ENCODE peak calls at places on chromosome 20, in five cellular contexts. Y, F, K, A and U are unnamed samples.

GRCh38 chr20:17666491-17666890 is 15.6 kb downstream of the RRBP1 start:
- DNase-seq in K (no peak), F (no peak), A (peak), Y (no peak), U (no peak)

GRCh38 chr20:58228103-58228483 is 360 bp downstream of the ANKRD60 start:
- DNase-seq in F (no peak), K (no peak), A (peak), Y (peak), U (no peak)

GRCh38 chr20:47493175-47493953 is 8.3 kb upstream of the NCOA3 start:
- DNase-seq in K (peak), Y (peak), A (peak), F (peak), U (no peak)

GRCh38 chr20:31440012-31440659 is at the start of gene DEFB123:
- DNase-seq in Y (no peak), A (no peak), F (no peak), K (no peak), U (no peak)

GRCh38 chr20:2703716-2704475 is 11.3 kb downstream of the EBF4 start:
- DNase-seq in F (no peak), A (no peak), Y (no peak), K (no peak), U (no peak)

GRCh38 chr20:47319517-47320252 is 36.8 kb downstream of the ZMYND8 start:
- DNase-seq in A (peak), F (peak), K (peak), Y (no peak), U (no peak)

GRCh38 chr20:16020971-16021370 is 552.3 kb downstream of the KIF16B start:
- DNase-seq in A (no peak), K (no peak), F (no peak), Y (no peak), U (no peak)

GRCh38 chr20:34536798-34537394 is 20.7 kb downstream of the DYNLRB1 start:
- DNase-seq in A (peak), K (no peak), F (no peak), Y (no peak), U (peak)

GRCh38 chr20:15674253-15675145 is 898.7 kb downstream of the KIF16B start:
- DNase-seq in A (no peak), Y (no peak), F (no peak), K (peak), U (no peak)

DNA sequence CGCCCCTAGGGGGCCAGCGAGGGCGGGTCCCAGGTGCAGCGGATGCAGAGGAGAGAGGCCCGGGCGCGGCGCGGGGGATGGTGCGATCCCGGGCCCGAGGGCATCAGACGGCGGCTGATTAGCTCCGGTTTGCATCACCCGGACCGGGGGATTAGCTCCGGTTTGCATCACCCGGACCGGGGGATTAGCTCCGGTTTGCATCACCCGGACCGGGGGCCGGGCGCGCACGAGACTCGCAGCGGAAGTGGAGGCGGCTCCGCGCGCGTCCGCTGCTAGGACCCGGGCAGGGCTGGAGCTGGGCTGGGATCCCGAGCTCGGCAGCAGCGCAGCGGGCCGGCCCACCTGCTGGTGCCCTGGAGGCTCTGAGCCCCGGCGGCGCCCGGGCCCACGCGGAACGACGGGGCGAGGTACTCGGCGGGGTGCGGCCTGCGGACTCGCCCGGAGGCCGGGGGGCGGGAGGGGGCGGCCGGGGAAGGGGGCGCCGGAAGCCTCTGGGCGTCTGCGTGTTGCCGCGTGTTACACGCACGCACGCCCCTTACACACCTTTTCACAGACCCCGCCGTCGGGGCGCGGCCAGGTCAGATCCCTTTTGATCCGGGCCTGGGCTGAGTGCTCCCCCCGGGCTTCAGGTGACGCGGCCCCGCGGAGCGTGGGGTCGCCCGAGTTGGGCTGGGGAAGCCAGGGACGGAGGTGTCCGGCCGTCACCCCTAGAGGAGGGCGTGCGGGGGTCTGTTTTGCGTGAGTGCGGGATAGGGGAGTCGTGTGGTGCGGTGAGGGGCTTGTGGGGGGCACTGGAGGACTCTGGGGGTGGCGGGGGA is 412 bp downstream of the TRIB3 start:
- DNase-seq in Y (peak), K (no peak), F (no peak), A (peak), U (peak)
- TF ChIP-seq CTCF in Y (no peak), K (no peak), F (no peak), A (peak), U (peak)

GRCh38 chr20:25481918-25482253 is 74.4 kb downstream of the GINS1 start:
- DNase-seq in F (no peak), A (no peak), Y (no peak), K (no peak), U (no peak)

GRCh38 chr20:25480797-25481196 is 73.3 kb downstream of the GINS1 start:
- DNase-seq in F (no peak), Y (no peak), K (no peak), A (no peak), U (no peak)

GRCh38 chr20:25479638-25480037 is 72.2 kb downstream of the GINS1 start:
- DNase-seq in K (no peak), A (no peak), F (no peak), Y (no peak), U (no peak)

GRCh38 chr20:25480156-25480555 is 72.7 kb downstream of the GINS1 start:
- DNase-seq in A (no peak), F (no peak), Y (no peak), K (no peak), U (no peak)

GRCh38 chr20:25481235-25481917 is 73.9 kb downstream of the GINS1 start:
- DNase-seq in A (no peak), Y (no peak), F (no peak), K (no peak), U (no peak)
- TF ChIP-seq CTCF in A (no peak), Y (no peak), F (no peak), K (peak), U (no peak)

GRCh38 chr20:13824459-13824858 is 39.6 kb downstream of the NDUFAF5 start:
- DNase-seq in K (no peak), A (no peak), Y (no peak), F (no peak), U (no peak)

GRCh38 chr20:13819885-13820645 is 35.2 kb downstream of the NDUFAF5 start:
- DNase-seq in F (no peak), K (peak), A (peak), Y (no peak), U (no peak)

GRCh38 chr20:13825465-13825864 is 40.6 kb downstream of the NDUFAF5 start:
- DNase-seq in A (no peak), F (no peak), Y (no peak), K (no peak), U (no peak)

GRCh38 chr20:13821876-13822275 is 37.0 kb downstream of the NDUFAF5 start:
- DNase-seq in A (peak), Y (no peak), F (peak), K (no peak), U (no peak)

GRCh38 chr20:13822459-13822858 is 37.6 kb downstream of the NDUFAF5 start:
- DNase-seq in K (no peak), F (no peak), Y (no peak), A (no peak), U (no peak)
- TF ChIP-seq CTCF in K (no peak), F (no peak), Y (no peak), A (no peak), U (no peak)

DNA sequence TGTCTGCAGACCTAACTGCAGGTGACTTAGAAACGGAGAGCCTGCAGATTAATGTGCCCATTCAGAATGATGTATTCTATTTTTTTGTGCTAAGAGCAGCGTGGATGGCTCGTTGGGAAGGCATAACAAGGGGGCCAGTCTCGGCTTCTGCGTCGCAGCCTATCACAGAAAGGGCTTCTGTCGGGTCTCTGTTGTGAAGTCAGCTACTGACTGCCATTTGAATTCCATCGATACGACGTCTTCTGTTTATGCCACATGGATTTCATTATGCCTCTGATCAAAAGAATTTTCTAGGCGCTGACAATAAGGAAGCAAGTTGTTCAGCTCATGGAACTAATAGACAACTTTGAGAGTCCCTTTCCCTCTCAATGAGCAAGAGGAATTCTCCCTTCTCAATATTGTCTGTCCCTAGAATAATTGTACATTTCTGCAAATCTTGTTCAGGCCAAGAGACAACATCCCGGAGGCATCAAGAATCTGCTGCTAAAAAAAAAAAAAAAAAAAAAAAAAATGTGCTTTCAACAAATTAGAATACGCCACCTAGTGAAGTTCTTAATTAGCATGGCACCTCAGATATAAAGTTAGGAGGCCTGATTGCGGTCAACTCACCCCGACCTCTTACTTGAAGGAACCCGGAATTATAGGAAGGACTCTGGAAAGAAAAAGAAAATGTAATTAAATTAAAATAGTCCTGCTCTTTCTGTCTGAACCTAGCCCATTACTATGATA is 223.9 kb downstream of the TSHZ2 start:
- DNase-seq in K (no peak), F (no peak), Y (no peak), A (no peak), U (no peak)
- TF ChIP-seq CTCF in K (no peak), F (no peak), Y (no peak), A (peak), U (no peak)

DNA sequence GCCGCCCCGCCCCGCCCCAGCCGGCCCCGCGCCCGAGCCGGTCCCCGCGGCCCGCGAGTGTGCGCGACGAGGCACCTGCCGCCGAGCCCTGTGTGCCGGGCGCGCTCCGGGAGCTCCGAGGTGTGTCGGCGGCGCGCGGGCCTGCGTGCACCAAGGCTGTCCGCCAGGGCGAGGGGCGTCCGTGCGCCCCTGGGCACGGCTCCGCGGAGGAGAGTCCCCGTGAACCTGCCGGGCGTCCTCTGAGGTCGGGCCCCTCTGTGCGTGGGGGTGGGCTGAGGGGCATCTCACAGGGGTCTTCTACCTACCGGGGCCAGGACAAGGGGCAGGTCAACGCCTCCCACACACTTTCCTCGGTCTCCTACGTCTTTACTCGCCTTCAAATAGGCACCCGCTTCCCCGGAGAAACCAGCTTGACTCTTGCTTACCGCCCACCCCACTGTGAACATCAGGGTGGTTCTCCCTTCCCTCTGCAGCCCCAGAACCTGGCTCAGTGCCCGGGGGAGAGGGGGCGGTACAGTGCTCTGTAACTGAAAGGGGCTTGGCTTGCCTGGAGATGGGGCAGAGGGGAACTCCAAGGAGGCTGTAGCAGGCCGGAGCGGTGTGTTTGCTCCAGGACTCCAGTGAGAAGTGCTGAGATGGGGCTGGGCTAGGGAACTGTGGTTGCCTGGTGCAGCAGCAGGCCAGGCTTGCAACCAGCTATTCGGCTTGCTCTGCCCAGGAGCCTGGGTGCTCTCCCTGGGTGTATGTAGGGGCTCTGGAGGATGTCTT is at the start of gene SAMD10:
- DNase-seq in F (no peak), K (no peak), A (peak), Y (peak), U (peak)
- TF ChIP-seq CTCF in F (no peak), K (no peak), A (no peak), Y (no peak), U (peak)

GRCh38 chr20:35568645-35569044 is 26.8 kb downstream of the ERGIC3 start:
- DNase-seq in A (no peak), Y (no peak), F (no peak), K (no peak), U (no peak)
- TF ChIP-seq CTCF in A (no peak), Y (no peak), F (no peak), K (peak), U (peak)

GRCh38 chr20:50588034-50588736 is 78.0 kb downstream of the PTPN1 start:
- DNase-seq in Y (peak), A (peak), F (peak), K (no peak), U (peak)
- TF ChIP-seq CTCF in Y (peak), A (peak), F (peak), K (peak), U (peak)

GRCh38 chr20:24705486-24705885 is 236.1 kb downstream of the SYNDIG1 start:
- DNase-seq in Y (no peak), K (no peak), F (no peak), A (no peak), U (no peak)
- TF ChIP-seq CTCF in Y (no peak), K (no peak), F (no peak), A (no peak), U (no peak)

DNA sequence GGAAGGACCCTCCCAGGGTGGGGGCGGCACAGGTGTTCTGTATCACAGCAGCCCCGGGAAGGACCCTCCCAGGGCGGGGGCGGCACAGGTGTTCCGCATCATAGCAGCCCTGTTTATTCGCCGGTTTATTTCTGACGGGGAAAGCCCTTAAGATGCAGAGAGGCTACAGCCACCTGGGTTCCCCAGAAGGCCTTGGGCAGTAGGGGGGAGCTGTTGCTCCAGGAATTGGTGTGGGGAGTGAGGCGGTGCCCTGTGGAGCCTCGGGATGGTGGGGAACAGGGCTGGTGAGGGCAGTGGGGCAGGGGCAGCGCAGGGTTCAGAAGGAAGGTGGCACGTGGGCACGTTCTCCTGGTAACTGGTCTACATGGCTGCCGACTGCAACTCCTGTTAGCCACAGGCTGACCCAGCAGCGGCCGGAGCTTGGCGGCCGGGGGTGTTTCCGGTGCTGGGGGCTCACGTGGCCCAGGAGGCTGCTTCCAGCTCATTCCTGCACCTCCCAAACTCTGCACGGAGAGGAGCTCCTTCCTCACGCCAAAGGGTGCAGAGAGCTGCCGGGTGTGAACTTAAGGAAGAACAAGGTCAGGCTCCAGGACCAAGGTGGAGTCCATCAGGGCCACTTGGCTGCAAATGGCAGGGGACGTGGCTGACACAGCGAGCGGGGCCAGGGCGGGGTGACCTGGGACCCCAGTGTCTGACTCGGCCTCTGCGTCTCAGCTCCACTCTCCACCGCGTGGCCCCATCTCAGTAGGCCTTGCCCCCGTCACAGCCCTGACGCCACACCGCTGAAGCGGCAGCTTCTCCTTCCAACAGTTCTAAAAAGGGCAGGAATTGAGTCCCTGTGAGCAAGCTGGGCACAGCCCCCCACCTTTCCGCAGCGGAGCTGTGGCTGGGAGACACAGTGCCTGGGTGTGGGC is 13.2 kb downstream of the SLCO4A1 start:
- DNase-seq in Y (no peak), F (no peak), A (no peak), K (no peak), U (no peak)
- TF ChIP-seq CTCF in Y (no peak), F (no peak), A (no peak), K (no peak), U (no peak)

GRCh38 chr20:12966468-12967085 is 42.2 kb upstream of the SPTLC3 start:
- DNase-seq in Y (no peak), K (peak), F (no peak), A (peak), U (no peak)

GRCh38 chr20:12968472-12968871 is 40.3 kb upstream of the SPTLC3 start:
- DNase-seq in Y (no peak), K (no peak), F (no peak), A (no peak), U (no peak)

GRCh38 chr20:12969071-12969669 is 39.6 kb upstream of the SPTLC3 start:
- DNase-seq in Y (no peak), A (no peak), K (no peak), F (no peak), U (no peak)

GRCh38 chr20:12967932-12968331 is 40.8 kb upstream of the SPTLC3 start:
- DNase-seq in A (no peak), F (no peak), K (no peak), Y (no peak), U (no peak)

DNA sequence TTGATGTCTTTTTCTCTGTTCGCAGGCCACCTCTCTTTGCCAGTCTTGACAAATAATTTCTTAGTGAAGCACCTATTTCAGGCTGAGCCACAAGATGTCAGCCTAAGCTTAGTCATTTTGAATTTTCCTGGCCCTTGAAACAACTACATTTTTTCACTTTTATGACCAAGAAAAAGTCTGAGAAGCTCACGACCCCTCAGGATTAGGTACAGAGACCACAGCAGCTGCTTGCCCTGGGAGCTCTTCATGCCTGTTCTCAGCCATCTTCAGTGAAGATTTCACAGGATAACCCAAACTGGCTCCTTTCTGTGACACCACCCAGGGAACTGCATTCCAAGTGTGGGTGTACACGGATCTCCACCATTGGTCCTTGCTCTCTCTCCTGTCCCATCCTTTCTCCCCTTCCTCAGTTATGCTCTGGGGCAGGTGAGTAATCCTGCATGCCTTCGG is 38.4 kb upstream of the SPTLC3 start:
- DNase-seq in A (peak), F (no peak), K (peak), Y (no peak), U (no peak)
- TF ChIP-seq CTCF in A (peak), F (no peak), K (peak), Y (no peak), U (peak)